ENCODE peak calls at places on chromosomes 11 and 22, in ten cellular contexts. Y, I, G, U, N, Q, T, R, F and X are unnamed samples. For H3K4me1, the result is how much of the 10 kb centered on the place peaks cover.

GRCh38 chr11:69660001-69660500 is 15.1 kb downstream of the LTO1 start:
- DNase-seq in Y (no peak), I (peak), G (no peak), U (peak), N (no peak), Q (no peak), T (no peak), R (no peak), F (no peak), X (no peak)

GRCh38 chr22:46122980-46123693 is 27.2 kb upstream of the PPARA start:
- DNase-seq in Y (no peak), I (no peak), G (peak), U (no peak), N (no peak), Q (no peak), T (no peak), R (peak), F (no peak), X (no peak)

GRCh38 chr11:119130662-119131061 is 9.3 kb downstream of the HINFP start:
- DNase-seq in Y (peak), I (no peak), G (no peak), U (no peak), N (no peak), Q (no peak), T (no peak), R (no peak), F (no peak), X (no peak)

GRCh38 chr11:20840341-20840740 is 171.0 kb downstream of the NELL1 start:
- DNase-seq in Y (no peak), I (no peak), G (no peak), U (no peak), N (no peak), Q (no peak), T (no peak), R (no peak), F (peak), X (no peak)

GRCh38 chr22:22825213-22825593 is 62.4 kb upstream of the IGLL5 start:
- DNase-seq in Y (no peak), I (no peak), G (no peak), U (no peak), N (no peak), Q (no peak), T (no peak), R (no peak), F (no peak), X (no peak)

GRCh38 chr22:43186272-43187170 is at the start of gene TTLL12:
- DNase-seq in Y (no peak), I (peak), G (no peak), U (no peak), N (peak), Q (peak), T (peak), R (peak), F (peak), X (peak)

GRCh38 chr11:109838034-109838433 is 255.2 kb upstream of the ZC3H12C start:
- DNase-seq in Y (no peak), I (no peak), G (no peak), U (no peak), N (no peak), Q (no peak), T (no peak), R (no peak), F (no peak), X (no peak)

GRCh38 chr11:63564785-63565350 is 1.7 kb upstream of the PLAAT2 start:
- DNase-seq in Y (no peak), I (peak), G (no peak), U (no peak), N (no peak), Q (peak), T (peak), R (no peak), F (peak), X (no peak)

GRCh38 chr22:42646569-42647525 is 2.3 kb downstream of the CYB5R3 start:
- DNase-seq in Y (peak), I (no peak), G (no peak), U (no peak), N (peak), Q (peak), T (peak), R (peak), F (peak), X (no peak)

GRCh38 chr22:30193031-30193794 is 53.3 kb downstream of the LIF start:
- DNase-seq in Y (no peak), I (no peak), G (no peak), U (no peak), N (no peak), Q (no peak), T (no peak), R (no peak), F (no peak), X (no peak)
- H3K4me1 ChIP-seq in Y (under half), I (under half), G (under half), U (under half), N (under half), Q (under half), T (under half), R (under half), F (under half), X (under half)

GRCh38 chr11:46216765-46217089 is 60.7 kb upstream of the CREB3L1 start:
- DNase-seq in Y (no peak), I (no peak), G (no peak), U (no peak), N (no peak), Q (no peak), T (no peak), R (no peak), F (no peak), X (no peak)
- H3K4me1 ChIP-seq in Y (under half), I (under half), G (under half), U (under half), N (under half), Q (under half), T (under half), R (under half), F (under half), X (under half)

GRCh38 chr11:66251811-66252210 is 16.6 kb upstream of the RAB1B start:
- DNase-seq in Y (no peak), I (no peak), G (no peak), U (no peak), N (no peak), Q (no peak), T (no peak), R (no peak), F (no peak), X (no peak)
- H3K4me1 ChIP-seq in Y (under half), I (under half), G (under half), U (under half), N (under half), Q (under half), T (under half), R (under half), F (under half), X (under half)

DNA sequence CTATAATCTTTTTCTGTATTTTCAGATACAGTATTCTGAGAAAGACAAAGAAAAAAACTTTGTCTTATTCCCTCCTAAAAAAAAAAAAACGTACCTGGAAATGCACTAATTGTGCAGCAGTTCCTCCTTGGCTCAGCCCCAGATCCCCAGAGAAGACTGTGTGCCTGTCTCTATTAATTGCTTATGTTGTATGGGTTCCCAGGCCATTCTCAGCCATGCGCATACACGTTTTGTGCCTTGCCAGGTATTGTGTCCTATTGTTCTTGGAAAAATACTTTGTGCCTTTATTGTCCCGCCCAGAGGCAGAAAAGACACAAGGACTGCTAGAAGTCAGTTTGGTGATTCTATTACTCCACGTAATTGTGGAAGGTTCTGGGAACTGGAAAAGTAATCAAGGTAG is 91.2 kb downstream of the PIWIL4 start:
- DNase-seq in Y (no peak), I (no peak), G (peak), U (no peak), N (no peak), Q (peak), T (no peak), R (no peak), F (peak), X (no peak)
- H3K4me1 ChIP-seq in Y (under half), I (under half), G (under half), U (under half), N (under half), Q (under half), T (under half), R (under half), F (under half), X (half or more)

DNA sequence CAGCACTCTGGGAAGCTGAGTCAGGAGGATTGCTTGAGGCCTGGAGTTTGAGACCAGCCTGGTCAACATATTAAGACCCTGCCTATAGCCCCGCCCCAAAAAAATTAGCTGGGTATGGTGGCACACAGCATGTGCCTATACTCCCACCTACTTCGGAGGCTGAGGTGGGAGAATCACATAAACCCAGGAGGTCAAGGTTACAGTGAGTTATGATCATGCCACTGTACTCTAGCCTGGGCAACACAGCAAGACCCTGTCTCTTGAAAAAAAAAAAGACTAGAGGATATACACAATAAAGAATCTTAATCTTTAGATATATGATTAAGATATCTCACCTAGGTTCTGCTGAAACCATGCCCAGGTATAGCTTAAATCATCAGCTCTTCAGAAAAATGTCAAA is 136.7 kb downstream of the APOL5 start:
- DNase-seq in Y (no peak), I (no peak), G (no peak), U (no peak), N (no peak), Q (no peak), T (no peak), R (no peak), F (no peak), X (no peak)
- H3K4me1 ChIP-seq in Y (under half), I (under half), G (under half), U (under half), N (under half), Q (under half), T (under half), R (under half), F (under half), X (under half)

GRCh38 chr11:64765841-64766682 is 6.3 kb upstream of the PYGM start:
- DNase-seq in Y (no peak), I (no peak), G (no peak), U (peak), N (peak), Q (no peak), T (no peak), R (no peak), F (no peak), X (peak)

GRCh38 chr11:64769283-64769682 is 9.1 kb downstream of the SF1 start:
- DNase-seq in Y (no peak), I (no peak), G (no peak), U (no peak), N (no peak), Q (no peak), T (no peak), R (peak), F (no peak), X (no peak)

GRCh38 chr11:64766881-64767280 is 7.1 kb upstream of the PYGM start:
- DNase-seq in Y (no peak), I (no peak), G (no peak), U (peak), N (peak), Q (no peak), T (no peak), R (no peak), F (no peak), X (no peak)

GRCh38 chr11:64768300-64768694 is 8.5 kb upstream of the PYGM start:
- DNase-seq in Y (no peak), I (no peak), G (no peak), U (no peak), N (no peak), Q (no peak), T (no peak), R (peak), F (no peak), X (no peak)

GRCh38 chr11:64767344-64768299 is 7.8 kb upstream of the PYGM start:
- DNase-seq in Y (peak), I (peak), G (peak), U (peak), N (peak), Q (peak), T (peak), R (peak), F (no peak), X (peak)
- H3K4me1 ChIP-seq in Y (under half), I (half or more), G (under half), U (under half), N (under half), Q (under half), T (under half), R (under half), F (under half), X (under half)

GRCh38 chr11:94751806-94752205 is 16.4 kb upstream of the AMOTL1 start:
- DNase-seq in Y (no peak), I (no peak), G (no peak), U (no peak), N (no peak), Q (no peak), T (no peak), R (no peak), F (no peak), X (no peak)

GRCh38 chr11:94751216-94751612 is 16.9 kb upstream of the AMOTL1 start:
- DNase-seq in Y (no peak), I (no peak), G (no peak), U (no peak), N (no peak), Q (no peak), T (no peak), R (no peak), F (no peak), X (no peak)

GRCh38 chr11:94749367-94749766 is 18.8 kb upstream of the AMOTL1 start:
- DNase-seq in Y (no peak), I (no peak), G (no peak), U (no peak), N (no peak), Q (no peak), T (no peak), R (no peak), F (no peak), X (no peak)

GRCh38 chr11:94753630-94754029 is 14.5 kb upstream of the AMOTL1 start:
- DNase-seq in Y (no peak), I (no peak), G (no peak), U (no peak), N (no peak), Q (no peak), T (no peak), R (no peak), F (no peak), X (no peak)

GRCh38 chr11:94750319-94751215 is 17.6 kb upstream of the AMOTL1 start:
- DNase-seq in Y (no peak), I (no peak), G (no peak), U (no peak), N (peak), Q (no peak), T (no peak), R (no peak), F (no peak), X (no peak)
- H3K4me1 ChIP-seq in Y (under half), I (under half), G (under half), U (under half), N (under half), Q (under half), T (under half), R (under half), F (under half), X (under half)